ENCODE peak calls at places on chromosome 7, in eight cellular contexts. J is spleen; T is neural progenitor cell; D is transverse colon; U is CD4-positive, alpha-beta T cell; S is cardiac muscle cell; A is CD8-positive, alpha-beta T cell; O is colonic mucosa. I is an unnamed sample.

GRCh38 chr7:124482229-124482628 is 283.4 kb downstream of the GPR37 start:
- DNase-seq in J (no peak), T (no peak), D (no peak), U (no peak), S (no peak), A (no peak), O (no peak), I (no peak)

GRCh38 chr7:34091330-34091917 is 186.1 kb downstream of the BMPER start:
- DNase-seq in J (no peak), T (peak), D (peak), U (no peak), S (peak), A (no peak), O (peak), I (peak)

GRCh38 chr7:140541513-140542192 is 62.3 kb upstream of the MKRN1 start:
- DNase-seq in J (peak), T (peak), D (peak), U (no peak), S (peak), A (no peak), O (peak), I (peak)

GRCh38 chr7:101772508-101773306 is 44.7 kb upstream of the CUX1 start:
- DNase-seq in J (no peak), T (no peak), D (no peak), U (no peak), S (no peak), A (no peak), O (no peak), I (no peak)

GRCh38 chr7:36209814-36210183 is 56.7 kb downstream of the EEPD1 start:
- DNase-seq in J (no peak), T (no peak), D (no peak), U (no peak), S (no peak), A (no peak), O (no peak), I (no peak)

GRCh38 chr7:77667459-77668090 is 28.7 kb upstream of the RSBN1L start:
- DNase-seq in J (no peak), T (no peak), D (peak), U (no peak), S (no peak), A (no peak), O (peak), I (no peak)

GRCh38 chr7:74083928-74084721 is 521 bp downstream of the LIMK1 start:
- DNase-seq in J (no peak), T (no peak), D (peak), U (peak), S (peak), A (no peak), O (peak), I (peak)

GRCh38 chr7:28983396-28984190 is 25.5 kb upstream of the TRIL start:
- DNase-seq in J (no peak), T (no peak), D (no peak), U (no peak), S (no peak), A (no peak), O (no peak), I (no peak)

GRCh38 chr7:45700556-45700955 is 126.4 kb downstream of the ADCY1 start:
- DNase-seq in J (peak), T (no peak), D (no peak), U (no peak), S (peak), A (no peak), O (no peak), I (no peak)

GRCh38 chr7:117041007-117041406 is 87.7 kb downstream of the ST7 start:
- DNase-seq in J (no peak), T (no peak), D (no peak), U (no peak), S (no peak), A (no peak), O (no peak), I (no peak)

GRCh38 chr7:118755067-118755625 is 530.6 kb downstream of the ANKRD7 start:
- DNase-seq in J (no peak), T (no peak), D (no peak), U (no peak), S (no peak), A (no peak), O (no peak), I (no peak)

GRCh38 chr7:130270947-130271790 is 4.5 kb downstream of the CPA2 start:
- DNase-seq in J (no peak), T (no peak), D (no peak), U (no peak), S (no peak), A (no peak), O (no peak), I (no peak)

GRCh38 chr7:55093674-55094073 is 74.9 kb downstream of the EGFR start:
- DNase-seq in J (no peak), T (no peak), D (no peak), U (no peak), S (no peak), A (no peak), O (no peak), I (no peak)

GRCh38 chr7:29193316-29194205 is 1.0 kb upstream of the CHN2 start:
- DNase-seq in J (no peak), T (peak), D (no peak), U (no peak), S (no peak), A (no peak), O (peak), I (no peak)

GRCh38 chr7:83173664-83174063 is 11.0 kb upstream of the PCLO start:
- DNase-seq in J (no peak), T (no peak), D (no peak), U (no peak), S (no peak), A (no peak), O (no peak), I (no peak)

GRCh38 chr7:16839646-16840045 is 34.8 kb upstream of the AGR2 start:
- DNase-seq in J (no peak), T (no peak), D (no peak), U (no peak), S (no peak), A (no peak), O (no peak), I (no peak)

GRCh38 chr7:16838891-16839290 is 34.1 kb upstream of the AGR2 start:
- DNase-seq in J (no peak), T (no peak), D (no peak), U (no peak), S (no peak), A (no peak), O (no peak), I (no peak)

GRCh38 chr7:16838386-16838785 is 33.6 kb upstream of the AGR2 start:
- DNase-seq in J (no peak), T (no peak), D (no peak), U (no peak), S (no peak), A (no peak), O (no peak), I (no peak)

GRCh38 chr7:16840094-16840493 is 35.3 kb upstream of the AGR2 start:
- DNase-seq in J (no peak), T (peak), D (no peak), U (no peak), S (no peak), A (no peak), O (no peak), I (no peak)

DNA sequence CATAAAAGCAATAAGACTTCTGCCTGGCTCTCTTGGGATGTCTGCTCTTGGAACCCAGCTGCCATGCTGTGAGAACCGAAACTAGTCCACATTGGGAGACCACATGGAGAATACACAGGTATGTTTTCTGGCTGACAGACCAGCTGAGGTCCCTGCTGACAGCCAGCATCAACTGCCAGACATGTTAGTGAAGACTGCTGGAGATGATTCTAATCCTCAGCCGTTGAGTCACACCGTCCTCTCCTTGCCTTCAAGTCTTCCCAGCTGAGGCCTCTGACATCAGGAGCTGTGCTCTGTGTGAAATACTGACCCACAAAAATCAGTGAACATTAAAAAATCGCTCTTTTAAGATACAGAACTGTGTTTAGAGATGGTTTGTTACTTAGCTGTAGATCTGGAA is 36.9 kb upstream of the AGR2 start:
- DNase-seq in J (no peak), T (no peak), D (no peak), U (no peak), S (no peak), A (no peak), O (no peak), I (no peak)
- H3K27ac ChIP-seq in J (no peak), T (no peak), D (no peak), U (no peak), S (no peak), A (no peak), O (no peak), I (no peak)

DNA sequence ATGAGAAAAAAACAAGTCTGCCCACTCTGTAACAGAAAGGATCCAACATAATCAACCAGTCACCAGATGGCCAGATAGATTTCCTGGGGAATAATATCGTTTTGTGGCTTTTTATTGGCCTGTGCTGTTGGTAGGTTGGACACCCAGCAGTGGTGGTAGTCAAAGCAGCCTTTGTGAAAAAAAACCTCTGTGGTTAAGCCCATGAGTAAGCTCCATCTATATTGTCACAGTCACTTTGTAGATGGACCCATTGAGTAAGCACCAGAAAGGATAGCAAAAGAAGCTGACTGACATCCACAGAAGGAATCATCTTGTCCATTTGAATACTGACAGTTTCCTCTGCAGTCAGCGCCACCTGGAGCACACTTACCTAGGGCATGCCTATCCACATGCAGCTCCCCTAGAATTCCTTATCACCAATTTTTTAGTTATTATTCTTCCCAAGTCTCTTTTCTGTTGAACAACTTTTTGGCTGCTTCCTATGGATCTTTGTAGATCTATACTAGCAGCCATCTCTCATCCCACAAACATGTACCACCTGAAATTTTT is 96.9 kb downstream of the IQUB start:
- DNase-seq in J (no peak), T (no peak), D (no peak), U (no peak), S (no peak), A (no peak), O (no peak), I (no peak)
- TF ChIP-seq CTCF in J (no peak), T (no peak), D (no peak), U (no peak), S (no peak), A (no peak), O (no peak), I (no peak)

DNA sequence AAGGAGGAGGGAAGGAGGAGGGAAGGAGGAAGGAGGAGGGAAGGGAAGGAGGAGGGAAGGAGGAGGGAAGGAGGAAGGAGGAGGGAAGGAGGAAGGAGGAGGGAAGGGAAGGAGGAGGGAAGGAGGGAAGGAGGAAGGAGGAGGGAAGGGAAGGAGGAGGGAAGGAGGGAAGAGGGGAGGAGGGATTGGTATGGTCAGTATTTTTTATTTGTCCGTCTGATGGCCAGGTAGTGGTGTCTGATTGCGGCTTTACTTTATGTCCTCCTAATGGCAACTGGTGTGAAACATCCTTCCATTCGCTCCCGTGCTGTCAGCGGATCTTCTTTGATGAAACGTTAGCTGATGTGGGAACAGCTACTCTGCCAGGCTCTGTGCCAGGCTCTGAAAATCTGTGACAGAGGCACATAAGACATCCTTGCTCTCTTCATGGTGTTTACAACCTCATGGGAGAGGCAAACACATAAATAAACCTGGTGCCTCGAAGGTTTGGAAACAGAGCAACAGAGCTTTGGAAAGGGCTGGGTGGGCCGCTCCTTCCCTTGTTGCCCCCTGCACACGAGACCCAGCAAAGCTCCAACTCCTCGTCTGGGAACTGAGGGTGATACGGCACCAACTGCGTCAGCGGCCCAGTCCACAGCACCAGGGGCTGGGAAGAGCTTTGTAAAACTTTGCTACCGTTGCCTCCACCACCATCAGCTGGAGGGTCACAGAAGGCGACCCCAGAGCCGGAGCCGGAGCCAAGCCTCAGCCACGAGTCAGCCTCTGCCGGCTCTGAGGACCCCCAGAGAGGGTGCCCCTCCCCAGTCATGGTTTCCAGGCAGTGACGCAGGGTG is 40.3 kb downstream of the PDGFA start:
- DNase-seq in J (peak), T (no peak), D (no peak), U (no peak), S (no peak), A (no peak), O (no peak), I (no peak)
- H3K27ac ChIP-seq in J (no peak), T (no peak), D (no peak), U (no peak), S (no peak), A (no peak), O (no peak), I (no peak)

DNA sequence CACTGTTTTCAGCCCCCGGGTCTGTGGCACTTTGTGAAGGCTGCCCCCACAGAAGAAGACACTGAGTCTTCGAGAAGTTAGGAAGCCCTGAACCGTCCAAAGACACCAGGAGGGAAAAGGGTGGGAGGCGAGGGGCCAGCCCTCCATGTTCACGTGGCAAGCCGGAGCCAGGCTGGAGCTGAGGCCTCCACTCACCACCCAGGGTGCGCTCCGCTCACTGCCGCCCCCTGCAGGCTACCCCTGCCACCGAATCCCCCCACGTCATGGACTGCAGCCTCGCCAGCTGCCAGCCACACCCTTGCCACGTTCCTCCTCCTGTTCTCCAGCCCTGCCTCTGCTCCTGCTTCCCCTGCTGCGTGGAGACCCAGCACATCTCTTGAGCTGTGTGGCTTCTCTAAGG is 59.0 kb upstream of the EN2 start:
- DNase-seq in J (peak), T (no peak), D (no peak), U (no peak), S (no peak), A (no peak), O (no peak), I (peak)
- TF ChIP-seq CTCF in J (no peak), T (peak), D (no peak), U (no peak), S (no peak), A (no peak), O (no peak), I (peak)

GRCh38 chr7:26196305-26196704 is 4.2 kb downstream of the HNRNPA2B1 start:
- DNase-seq in J (no peak), T (no peak), D (no peak), U (no peak), S (no peak), A (no peak), O (no peak), I (no peak)
- H3K27ac ChIP-seq in J (peak), T (no peak), D (no peak), U (no peak), S (no peak), A (no peak), O (no peak), I (no peak)

I was measured in WERI-Rb-1.